ENCODE peak calls at places on chromosomes 16 and 17, in eight cellular contexts. N is Peyer's patch, P is lower lobe of right lung, M is B cell, R is right lobe of liver, W is progenitor cell of endocrine pancreas, C is GM12864, Y is H9. U is an unnamed sample.

GRCh38 chr17:40174528-40174927 is 2.7 kb upstream of the RAPGEFL1 start:
- DNase-seq in N (no peak), P (no peak), M (no peak), R (no peak), W (no peak), C (no peak), Y (no peak), U (no peak)

GRCh38 chr16:3004319-3004718 is 8.4 kb upstream of the CLDN9 start:
- DNase-seq in N (no peak), P (no peak), M (no peak), R (no peak), W (no peak), C (no peak), Y (no peak), U (no peak)

GRCh38 chr16:5449901-5450300 is 352.3 kb upstream of the EEF2KMT start:
- DNase-seq in N (no peak), P (no peak), M (no peak), R (no peak), W (no peak), C (no peak), Y (no peak), U (no peak)

GRCh38 chr17:42347198-42347597 is 41.0 kb downstream of the STAT3 start:
- DNase-seq in N (no peak), P (no peak), M (no peak), R (no peak), W (no peak), C (no peak), Y (no peak), U (no peak)

GRCh38 chr16:3971706-3972105 is 91.2 kb upstream of the CREBBP start:
- DNase-seq in N (no peak), P (peak), M (no peak), R (no peak), W (no peak), C (no peak), Y (no peak), U (no peak)

GRCh38 chr16:59543641-59544040 is 809.5 kb upstream of the GOT2 start:
- DNase-seq in N (no peak), P (no peak), M (no peak), R (no peak), W (no peak), C (no peak), Y (no peak), U (no peak)

GRCh38 chr17:63171428-63172205 is 205.6 kb downstream of the TANC2 start:
- DNase-seq in N (no peak), P (no peak), M (no peak), R (no peak), W (no peak), C (no peak), Y (no peak), U (no peak)

GRCh38 chr17:50149099-50149424 is 1.4 kb downstream of the PPP1R9B start:
- DNase-seq in N (no peak), P (no peak), M (no peak), R (no peak), W (no peak), C (no peak), Y (no peak), U (no peak)

GRCh38 chr16:838741-839140 is 38.2 kb upstream of the GNG13 start:
- DNase-seq in N (no peak), P (no peak), M (no peak), R (no peak), W (no peak), C (no peak), Y (no peak), U (peak)

GRCh38 chr17:40342575-40343058 is 21.9 kb downstream of the GJD3 start:
- DNase-seq in N (no peak), P (no peak), M (no peak), R (no peak), W (no peak), C (no peak), Y (no peak), U (no peak)

GRCh38 chr16:68298312-68298711 is 12.4 kb downstream of the SLC7A6OS start:
- DNase-seq in N (no peak), P (no peak), M (no peak), R (no peak), W (no peak), C (no peak), Y (no peak), U (no peak)

GRCh38 chr16:80066805-80067580 is 466.5 kb upstream of the MAF start:
- DNase-seq in N (no peak), P (no peak), M (no peak), R (no peak), W (no peak), C (no peak), Y (no peak), U (no peak)

GRCh38 chr16:35569413-35569812 is 2110.0 kb downstream of the TP53TG3F start:
- DNase-seq in N (no peak), P (no peak), M (no peak), R (no peak), W (no peak), C (no peak), Y (no peak), U (no peak)

GRCh38 chr17:7440823-7441174 is 1.5 kb downstream of the FGF11 start:
- DNase-seq in N (no peak), P (no peak), M (no peak), R (peak), W (no peak), C (no peak), Y (peak), U (peak)

GRCh38 chr16:49739381-49739780 is 116.5 kb downstream of the ZNF423 start:
- DNase-seq in N (no peak), P (no peak), M (no peak), R (no peak), W (no peak), C (no peak), Y (peak), U (no peak)
- TF ChIP-seq CTCF in N (no peak), P (no peak), M (no peak), R (no peak), W (peak), C (no peak), Y (peak), U (no peak)

GRCh38 chr17:17155568-17155967 is 50.6 kb downstream of the PLD6 start:
- DNase-seq in N (no peak), P (no peak), M (no peak), R (peak), W (no peak), C (no peak), Y (no peak), U (no peak)
- TF ChIP-seq CTCF in N (no peak), P (no peak), M (no peak), R (peak), W (no peak), C (peak), Y (no peak), U (no peak)

GRCh38 chr16:26645629-26646028 is 421.1 kb upstream of the C16orf82 start:
- DNase-seq in N (no peak), P (no peak), M (no peak), R (no peak), W (peak), C (no peak), Y (peak), U (no peak)
- TF ChIP-seq CTCF in N (no peak), P (peak), M (no peak), R (peak), W (peak), C (peak), Y (peak), U (no peak)

GRCh38 chr17:75753514-75754377 is 11.2 kb downstream of the GALK1 start:
- DNase-seq in N (peak), P (peak), M (peak), R (peak), W (peak), C (no peak), Y (peak), U (peak)
- TF ChIP-seq CTCF in N (peak), P (peak), M (peak), R (peak), W (peak), C (peak), Y (peak), U (peak)

GRCh38 chr17:66900126-66901010 is 64.1 kb upstream of the CACNG4 start:
- DNase-seq in N (no peak), P (no peak), M (no peak), R (no peak), W (no peak), C (no peak), Y (no peak), U (no peak)
- TF ChIP-seq CTCF in N (no peak), P (no peak), M (no peak), R (peak), W (peak), C (no peak), Y (peak), U (no peak)

GRCh38 chr16:84715854-84716253 is 16.1 kb downstream of the USP10 start:
- DNase-seq in N (no peak), P (no peak), M (no peak), R (no peak), W (no peak), C (no peak), Y (no peak), U (no peak)

GRCh38 chr16:84717484-84717883 is 17.7 kb downstream of the USP10 start:
- DNase-seq in N (no peak), P (no peak), M (no peak), R (no peak), W (no peak), C (no peak), Y (no peak), U (no peak)

GRCh38 chr16:84722068-84722467 is 22.3 kb downstream of the USP10 start:
- DNase-seq in N (no peak), P (no peak), M (no peak), R (no peak), W (no peak), C (no peak), Y (no peak), U (no peak)

GRCh38 chr16:84716740-84717139 is 16.9 kb downstream of the USP10 start:
- DNase-seq in N (no peak), P (no peak), M (no peak), R (no peak), W (no peak), C (no peak), Y (no peak), U (no peak)

DNA sequence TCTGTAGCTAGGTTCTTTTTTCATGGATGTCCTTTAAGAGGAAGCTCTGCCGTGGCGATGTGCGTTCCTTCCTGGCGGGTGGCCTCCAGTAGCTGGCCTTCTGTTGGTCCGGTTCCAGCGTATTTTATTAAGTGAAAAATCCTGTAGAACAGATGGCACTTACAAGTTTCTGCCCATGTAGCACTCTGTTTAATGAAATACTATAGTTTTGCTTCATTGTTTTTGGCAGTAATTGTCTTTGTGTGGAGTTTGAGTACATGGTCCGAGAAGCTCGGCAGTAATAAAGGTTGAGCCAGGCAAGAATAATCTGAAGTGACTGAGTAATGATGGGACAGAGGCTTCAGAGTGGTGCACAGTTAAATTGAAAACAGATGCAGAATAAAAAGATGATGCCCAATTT is 20.4 kb downstream of the USP10 start:
- DNase-seq in N (no peak), P (no peak), M (no peak), R (no peak), W (no peak), C (no peak), Y (no peak), U (no peak)
- TF ChIP-seq CTCF in N (no peak), P (no peak), M (no peak), R (no peak), W (no peak), C (no peak), Y (no peak), U (no peak)

DNA sequence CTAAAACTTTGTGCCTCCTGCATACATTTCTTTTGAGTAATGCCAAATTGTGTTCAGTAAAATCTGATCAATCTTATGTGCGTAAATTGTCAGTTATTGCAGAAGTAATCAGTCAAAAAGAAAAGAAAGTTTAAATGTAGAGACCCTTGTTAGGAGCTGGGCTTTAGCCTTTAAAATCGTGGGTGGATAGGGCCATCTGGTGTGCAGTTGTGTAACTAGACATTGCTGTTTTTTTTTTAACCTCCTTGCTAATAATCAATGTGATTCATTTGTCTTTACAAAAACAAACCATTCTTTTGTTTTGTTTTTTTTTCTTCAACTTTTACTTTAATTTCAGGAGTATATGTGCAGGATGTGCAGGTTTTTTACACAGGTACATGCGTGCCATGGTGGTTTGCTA is 5.3 kb upstream of the WWOX start:
- DNase-seq in N (no peak), P (no peak), M (no peak), R (no peak), W (no peak), C (no peak), Y (no peak), U (no peak)
- TF ChIP-seq CTCF in N (no peak), P (no peak), M (no peak), R (no peak), W (peak), C (no peak), Y (peak), U (no peak)

GRCh38 chr16:21253470-21253869 is 20.0 kb downstream of the ANKS4B start:
- DNase-seq in N (no peak), P (no peak), M (no peak), R (no peak), W (no peak), C (no peak), Y (no peak), U (no peak)
- TF ChIP-seq CTCF in N (no peak), P (no peak), M (no peak), R (no peak), W (no peak), C (no peak), Y (peak), U (no peak)

DNA sequence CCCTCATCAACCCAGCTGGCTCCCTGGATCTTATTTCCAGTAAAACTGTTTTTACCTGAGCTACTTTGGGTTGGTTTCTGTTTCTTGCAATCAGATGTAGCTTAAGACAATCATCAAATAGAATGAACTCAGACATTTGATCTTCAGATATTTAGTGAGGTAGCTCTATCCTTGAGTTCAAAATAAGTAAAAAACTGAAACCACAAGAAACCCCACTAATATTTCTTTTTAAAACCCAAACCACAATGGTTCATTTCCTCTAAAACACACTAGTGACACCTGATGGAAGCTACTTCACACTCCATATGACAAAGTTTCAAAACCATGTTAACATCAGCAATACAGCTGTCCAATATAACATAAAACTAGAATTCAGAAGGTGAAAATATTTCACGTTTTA is 37.8 kb downstream of the CACNG1 start:
- DNase-seq in N (no peak), P (no peak), M (no peak), R (no peak), W (no peak), C (peak), Y (no peak), U (no peak)
- TF ChIP-seq CTCF in N (no peak), P (no peak), M (no peak), R (no peak), W (no peak), C (peak), Y (peak), U (no peak)